ENCODE peak calls at places on chromosomes 13 and 19, in nine cellular contexts. N is CD8-positive, alpha-beta T cell; H is left ventricle myocardium inferior; W is cardiac muscle cell; D is A673; F is heart right ventricle; L is lower lobe of right lung; M is CD4-positive, CD25-positive, alpha-beta regulatory T cell; Z is transverse colon. J is an unnamed sample. For H3K4me1, the result is how much of the 10 kb centered on the place peaks cover.

GRCh38 chr19:57437931-57438330 is 2.8 kb downstream of the ZNF749 start:
- DNase-seq in D (no peak), Z (no peak), N (no peak), M (no peak), F (no peak), W (no peak), L (no peak), H (no peak), J (no peak)

GRCh38 chr13:90757127-90757680 is 590.3 kb upstream of the MIR17HG start:
- DNase-seq in D (no peak), Z (no peak), W (no peak), M (no peak), N (no peak), F (no peak), H (no peak), L (no peak), J (no peak)

GRCh38 chr13:26499209-26499601 is 58.3 kb upstream of the WASF3 start:
- DNase-seq in D (no peak), H (no peak), L (no peak), N (no peak), F (no peak), W (no peak), Z (no peak), M (no peak), J (no peak)

GRCh38 chr13:113756441-113757097 is 2.5 kb upstream of the TMEM255B start:
- DNase-seq in N (no peak), L (no peak), Z (no peak), W (no peak), D (no peak), H (no peak), M (no peak), F (no peak), J (no peak)

GRCh38 chr13:67416047-67416925 is 186.2 kb upstream of the PCDH9 start:
- DNase-seq in Z (no peak), M (no peak), L (peak), H (no peak), W (peak), D (peak), F (no peak), N (no peak), J (peak)

GRCh38 chr13:73040479-73040878 is 18.3 kb upstream of the KLF5 start:
- DNase-seq in F (no peak), H (no peak), L (no peak), Z (no peak), N (no peak), W (no peak), D (no peak), M (no peak), J (no peak)

GRCh38 chr19:14434543-14435319 is 1.6 kb downstream of the PKN1 start:
- DNase-seq in M (peak), Z (peak), D (no peak), L (peak), N (no peak), W (no peak), H (peak), F (peak), J (no peak)

GRCh38 chr13:33205804-33206221 is 79.7 kb downstream of the STARD13 start:
- DNase-seq in Z (no peak), N (no peak), D (peak), W (no peak), F (peak), H (no peak), M (no peak), L (no peak), J (peak)

GRCh38 chr13:20387006-20387405 is 138.7 kb downstream of the CRYL1 start:
- DNase-seq in H (no peak), Z (no peak), F (no peak), N (no peak), M (no peak), D (no peak), W (no peak), L (no peak), J (no peak)

GRCh38 chr19:1280588-1281269 is 4.9 kb upstream of the EFNA2 start:
- DNase-seq in N (no peak), D (no peak), M (no peak), W (no peak), L (no peak), F (no peak), Z (no peak), H (no peak), J (no peak)

GRCh38 chr19:50796634-50797428 is 6.6 kb downstream of the ACP4 start:
- DNase-seq in H (no peak), N (no peak), F (no peak), M (no peak), D (no peak), Z (no peak), L (no peak), W (no peak), J (no peak)

GRCh38 chr13:74710006-74710405 is 575.8 kb upstream of the KLF12 start:
- DNase-seq in H (no peak), Z (no peak), M (no peak), F (no peak), N (no peak), L (no peak), W (no peak), D (no peak), J (no peak)

GRCh38 chr13:89900104-89900760 is 1447.3 kb upstream of the MIR17HG start:
- DNase-seq in Z (no peak), M (no peak), F (no peak), D (no peak), L (no peak), N (no peak), H (no peak), W (no peak), J (no peak)

GRCh38 chr19:3821857-3822364 is 35.7 kb upstream of the MATK start:
- DNase-seq in L (peak), W (peak), F (peak), N (peak), H (peak), D (peak), M (peak), Z (peak), J (peak)

GRCh38 chr19:33763661-33764343 is 32.9 kb upstream of the KCTD15 start:
- DNase-seq in Z (no peak), L (no peak), F (no peak), W (no peak), M (no peak), D (no peak), H (peak), N (no peak), J (peak)

GRCh38 chr13:30466358-30466714 is 600 bp upstream of the HMGB1 start:
- DNase-seq in W (peak), M (no peak), H (no peak), N (no peak), L (no peak), D (peak), Z (no peak), F (no peak), J (peak)

GRCh38 chr13:53778937-53779336 is 750.3 kb downstream of the OLFM4 start:
- DNase-seq in F (no peak), Z (no peak), L (no peak), H (no peak), M (no peak), W (peak), D (peak), N (no peak), J (peak)

GRCh38 chr19:5951338-5951861 is 26.5 kb downstream of the RANBP3 start:
- DNase-seq in M (no peak), D (no peak), H (no peak), F (no peak), W (no peak), L (peak), Z (no peak), N (no peak), J (peak)

GRCh38 chr13:39688699-39689405 is 33.4 kb downstream of the COG6 start:
- DNase-seq in F (no peak), W (no peak), N (no peak), L (no peak), Z (no peak), D (no peak), M (peak), H (no peak), J (no peak)

GRCh38 chr13:78022164-78022877 is 103.7 kb upstream of the EDNRB start:
- DNase-seq in H (no peak), F (peak), N (peak), D (peak), Z (peak), W (no peak), M (peak), L (peak), J (no peak)

GRCh38 chr13:85347251-85347650 is 452.0 kb downstream of the SLITRK6 start:
- DNase-seq in Z (no peak), M (no peak), H (no peak), D (no peak), L (no peak), W (no peak), N (no peak), F (no peak), J (no peak)

GRCh38 chr19:53158119-53158656 is 665 bp downstream of the ZNF347 start:
- DNase-seq in Z (peak), L (peak), F (peak), M (peak), W (peak), H (peak), D (peak), N (no peak), J (peak)

GRCh38 chr19:991932-992669 is 8.0 kb downstream of the WDR18 start:
- DNase-seq in W (no peak), H (no peak), M (no peak), F (no peak), Z (no peak), L (no peak), D (no peak), N (no peak), J (no peak)

GRCh38 chr13:105207586-105208293 is 1327.7 kb downstream of the EFNB2 start:
- DNase-seq in Z (no peak), N (no peak), F (no peak), M (no peak), D (no peak), W (no peak), L (no peak), H (no peak), J (no peak)

GRCh38 chr13:77443511-77443910 is 92.0 kb upstream of the SCEL start:
- DNase-seq in M (no peak), W (no peak), N (no peak), L (no peak), H (no peak), D (no peak), F (no peak), Z (no peak), J (no peak)

GRCh38 chr19:50257141-50257540 is 53.7 kb downstream of the MYH14 start:
- DNase-seq in W (no peak), N (no peak), L (no peak), M (no peak), F (no peak), D (no peak), H (no peak), Z (no peak), J (no peak)

GRCh38 chr19:53076984-53077383 is 26.2 kb downstream of the ZNF160 start:
- DNase-seq in Z (peak), D (peak), M (no peak), W (peak), F (peak), N (no peak), H (peak), L (no peak), J (peak)

GRCh38 chr19:29772696-29773095 is 39.1 kb upstream of the CCNE1 start:
- DNase-seq in F (no peak), H (no peak), N (no peak), L (no peak), Z (no peak), W (no peak), M (no peak), D (no peak), J (no peak)

GRCh38 chr19:31356587-31357314 is 7.5 kb upstream of the TSHZ3 start:
- DNase-seq in D (no peak), W (peak), H (peak), M (peak), N (peak), F (no peak), L (peak), Z (peak), J (peak)

GRCh38 chr13:28329395-28330158 is 165.4 kb downstream of the FLT1 start:
- DNase-seq in D (no peak), M (no peak), W (no peak), F (peak), L (peak), H (no peak), N (no peak), Z (no peak), J (no peak)

GRCh38 chr19:27851002-27851481 is 1361.9 kb downstream of the UQCRFS1 start:
- DNase-seq in D (no peak), F (no peak), W (no peak), N (no peak), Z (no peak), H (no peak), L (no peak), M (no peak), J (no peak)

GRCh38 chr13:34435338-34435737 is 506.7 kb upstream of the NBEA start:
- DNase-seq in N (no peak), F (no peak), Z (no peak), D (no peak), M (no peak), W (no peak), L (no peak), H (no peak), J (no peak)

GRCh38 chr19:3374369-3375112 is 8.2 kb downstream of the NFIC start:
- DNase-seq in D (no peak), N (no peak), H (peak), Z (no peak), W (no peak), M (no peak), F (peak), L (no peak), J (no peak)

GRCh38 chr13:102597029-102598015 is 536 bp downstream of the TPP2 start:
- DNase-seq in F (peak), M (peak), D (peak), H (peak), L (peak), W (peak), Z (peak), N (peak), J (peak)

GRCh38 chr13:39266426-39266825 is 228.2 kb downstream of the NHLRC3 start:
- DNase-seq in D (no peak), F (no peak), Z (no peak), M (no peak), W (no peak), H (no peak), N (no peak), L (no peak), J (no peak)

GRCh38 chr19:8569066-8569761 is 8.0 kb downstream of the MYO1F start:
- DNase-seq in L (peak), M (peak), Z (peak), N (peak), D (no peak), F (no peak), W (no peak), H (peak), J (no peak)

GRCh38 chr19:9671654-9672053 is 3.2 kb downstream of the ZNF562 start:
- DNase-seq in M (no peak), Z (no peak), F (no peak), D (no peak), H (no peak), L (no peak), N (no peak), W (no peak), J (no peak)

GRCh38 chr13:111879719-111880118 is 187.2 kb upstream of the SOX1 start:
- DNase-seq in N (no peak), H (no peak), F (no peak), Z (no peak), M (no peak), L (no peak), D (no peak), W (no peak), J (no peak)

DNA sequence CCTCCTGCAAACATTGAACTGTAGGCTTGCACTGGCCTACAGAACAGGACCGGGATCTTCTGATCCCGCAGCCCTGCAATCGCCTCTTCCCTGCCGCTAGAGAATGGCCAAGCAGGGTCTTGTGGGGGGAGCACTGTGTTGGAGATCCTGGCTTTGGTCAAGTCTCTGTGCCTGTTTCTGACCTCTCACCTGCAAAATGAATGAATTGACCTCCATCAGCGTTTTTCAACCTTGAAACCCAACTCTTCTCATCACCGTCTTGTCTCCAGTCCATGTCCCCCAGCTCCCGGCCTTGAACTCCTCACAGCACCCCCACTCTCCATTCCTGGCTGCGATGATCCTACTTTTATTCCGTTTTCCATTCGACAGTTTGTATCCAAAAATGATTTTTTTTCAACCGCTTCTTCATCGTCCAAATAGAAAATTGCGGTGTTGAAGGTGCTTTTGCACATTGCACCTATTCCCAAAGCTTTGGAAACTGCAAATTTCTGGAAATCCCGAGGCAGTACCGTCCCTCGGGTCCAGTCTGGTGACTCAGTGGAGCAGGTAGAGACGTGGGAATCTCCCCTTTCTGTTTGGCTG is 2.0 kb downstream of the MYO9B start:
- DNase-seq in W (no peak), H (no peak), L (no peak), F (no peak), M (no peak), D (no peak), Z (no peak), N (no peak), J (no peak)
- H3K4me1 ChIP-seq in W (under half), H (half or more), L (half or more), F (half or more), M (half or more), D (under half), Z (under half), N (half or more), J (under half)

GRCh38 chr19:39248806-39249205 is at the start of gene IFNL4:
- DNase-seq in Z (no peak), M (no peak), L (no peak), H (no peak), F (no peak), D (no peak), N (no peak), W (no peak), J (no peak)
- H3K4me3 ChIP-seq in Z (no peak), M (no peak), L (peak), H (peak), F (no peak), D (no peak), N (no peak), W (no peak), J (peak)

GRCh38 chr13:51819544-51819943 is 15.6 kb upstream of the DHRS12 start:
- DNase-seq in H (no peak), W (no peak), N (no peak), F (no peak), D (no peak), L (no peak), M (no peak), Z (no peak), J (no peak)

GRCh38 chr13:51816604-51817254 is 12.8 kb upstream of the DHRS12 start:
- DNase-seq in M (no peak), F (no peak), H (no peak), N (no peak), Z (no peak), L (no peak), D (no peak), W (no peak), J (no peak)

GRCh38 chr13:51818771-51819511 is 15.0 kb upstream of the DHRS12 start:
- DNase-seq in H (no peak), W (no peak), N (no peak), L (no peak), M (no peak), D (no peak), Z (no peak), F (no peak), J (no peak)

GRCh38 chr13:51817717-51818116 is 13.8 kb upstream of the DHRS12 start:
- DNase-seq in W (no peak), D (no peak), M (no peak), Z (no peak), N (no peak), F (no peak), L (no peak), H (no peak), J (no peak)

GRCh38 chr13:51818276-51818675 is 14.3 kb upstream of the DHRS12 start:
- DNase-seq in H (no peak), M (no peak), N (no peak), W (no peak), Z (no peak), F (peak), D (no peak), L (no peak), J (no peak)
- H3K4me1 ChIP-seq in H (under half), M (half or more), N (half or more), W (under half), Z (under half), F (under half), D (under half), L (under half), J (under half)

DNA sequence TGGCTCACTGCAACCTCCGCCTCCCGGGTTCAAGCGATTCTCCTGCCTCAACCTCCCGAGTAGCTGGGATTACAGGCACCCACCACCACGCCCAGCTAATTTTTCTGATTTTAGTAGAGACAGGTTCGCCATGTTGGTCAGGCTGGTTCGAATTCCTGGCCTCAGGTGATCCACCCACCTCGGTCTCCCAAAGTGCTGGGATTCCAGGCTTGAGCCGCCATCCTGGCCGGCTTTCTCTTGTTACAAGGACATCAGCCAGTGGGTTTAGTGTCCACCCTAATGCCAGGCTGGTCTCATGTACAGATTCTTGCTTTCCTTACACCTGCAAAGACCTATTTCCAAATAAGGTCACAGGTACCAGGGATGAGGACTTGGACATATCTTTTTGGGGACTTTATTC is 6.8 kb downstream of the PIK3R2 start:
- DNase-seq in N (no peak), H (no peak), D (no peak), W (no peak), M (no peak), Z (no peak), L (no peak), F (no peak), J (no peak)
- H3K4me3 ChIP-seq in N (no peak), H (no peak), D (no peak), W (no peak), M (no peak), Z (no peak), L (no peak), F (no peak), J (no peak)